ENCODE peak calls at places on chromosomes 6 and 20, in eight cellular contexts. One of them, this sample, is unnamed.

GRCh38 chr20:14955396-14955795 is 618.0 kb upstream of the FLRT3 start:
- DNase-seq in left cardiac atrium: no peak
- DNase-seq in dermis blood vessel endothelial cell: no peak
- DNase-seq in EL: no peak
- DNase-seq in Ammon's horn: no peak
- DNase-seq in hepatocyte: no peak
- DNase-seq in mucosa of gallbladder: no peak
- DNase-seq in neuronal stem cell: no peak
- DNase-seq in this sample: no peak

GRCh38 chr20:15674253-15675145 is 898.7 kb downstream of the KIF16B start:
- DNase-seq in dermis blood vessel endothelial cell: peak; percentile 14
- DNase-seq in Ammon's horn: no peak
- DNase-seq in hepatocyte: no peak
- DNase-seq in left cardiac atrium: no peak
- DNase-seq in neuronal stem cell: no peak
- DNase-seq in EL: peak; percentile 25
- DNase-seq in mucosa of gallbladder: no peak
- DNase-seq in this sample: no peak

GRCh38 chr6:39225946-39226437 is 3.3 kb downstream of the KCNK5 start:
- DNase-seq in left cardiac atrium: no peak
- DNase-seq in dermis blood vessel endothelial cell: no peak
- DNase-seq in EL: no peak
- DNase-seq in Ammon's horn: no peak
- DNase-seq in mucosa of gallbladder: no peak
- DNase-seq in hepatocyte: peak; percentile 3
- DNase-seq in neuronal stem cell: no peak
- DNase-seq in this sample: no peak

GRCh38 chr6:91268941-91269340 is 682.1 kb upstream of the MAP3K7 start:
- DNase-seq in left cardiac atrium: no peak
- DNase-seq in Ammon's horn: no peak
- DNase-seq in EL: no peak
- DNase-seq in hepatocyte: no peak
- DNase-seq in neuronal stem cell: no peak
- DNase-seq in mucosa of gallbladder: no peak
- DNase-seq in dermis blood vessel endothelial cell: no peak
- DNase-seq in this sample: no peak

GRCh38 chr6:87196275-87196842 is 41.0 kb downstream of the ZNF292 start:
- DNase-seq in EL: no peak
- DNase-seq in dermis blood vessel endothelial cell: no peak
- DNase-seq in Ammon's horn: no peak
- DNase-seq in hepatocyte: no peak
- DNase-seq in mucosa of gallbladder: no peak
- DNase-seq in left cardiac atrium: no peak
- DNase-seq in neuronal stem cell: no peak
- DNase-seq in this sample: no peak

GRCh38 chr6:23036401-23036983 is 467.1 kb downstream of the HDGFL1 start:
- DNase-seq in hepatocyte: no peak
- DNase-seq in left cardiac atrium: no peak
- DNase-seq in dermis blood vessel endothelial cell: no peak
- DNase-seq in EL: no peak
- DNase-seq in mucosa of gallbladder: no peak
- DNase-seq in Ammon's horn: no peak
- DNase-seq in neuronal stem cell: no peak
- DNase-seq in this sample: no peak

GRCh38 chr6:11374036-11375010 is 141.9 kb upstream of the NEDD9 start:
- DNase-seq in left cardiac atrium: no peak
- DNase-seq in neuronal stem cell: no peak
- DNase-seq in dermis blood vessel endothelial cell: peak; percentile 52
- DNase-seq in hepatocyte: no peak
- DNase-seq in mucosa of gallbladder: no peak
- DNase-seq in Ammon's horn: peak; percentile 60
- DNase-seq in EL: no peak
- DNase-seq in this sample: no peak

GRCh38 chr20:41632896-41633295 is 14.7 kb upstream of the CHD6 start:
- DNase-seq in left cardiac atrium: no peak
- DNase-seq in dermis blood vessel endothelial cell: no peak
- DNase-seq in neuronal stem cell: no peak
- DNase-seq in Ammon's horn: no peak
- DNase-seq in hepatocyte: no peak
- DNase-seq in mucosa of gallbladder: no peak
- DNase-seq in EL: peak; percentile 60
- DNase-seq in this sample: no peak

GRCh38 chr6:140816696-140817095 is 1316.0 kb upstream of the GJE1 start:
- DNase-seq in EL: no peak
- DNase-seq in neuronal stem cell: no peak
- DNase-seq in mucosa of gallbladder: no peak
- DNase-seq in hepatocyte: no peak
- DNase-seq in Ammon's horn: no peak
- DNase-seq in left cardiac atrium: no peak
- DNase-seq in dermis blood vessel endothelial cell: no peak
- DNase-seq in this sample: no peak

GRCh38 chr6:107718341-107718740 is 105.8 kb downstream of the SCML4 start:
- DNase-seq in hepatocyte: no peak
- DNase-seq in neuronal stem cell: no peak
- DNase-seq in left cardiac atrium: no peak
- DNase-seq in Ammon's horn: no peak
- DNase-seq in EL: no peak
- DNase-seq in mucosa of gallbladder: no peak
- DNase-seq in dermis blood vessel endothelial cell: no peak
- DNase-seq in this sample: no peak